ENCODE peak calls at places on chromosomes 12 and 14, in nine cellular contexts. P is prostate gland, I is spleen, O is right lobe of liver, H is Peyer's patch, R is uterus, Y is A549, V is testis, F is body of pancreas. A is an unnamed sample.
A peak's percentile ranks its signal among the peaks of the same experiment; 100 is the strongest.

GRCh38 chr12:38585090-38585489 is 268.5 kb downstream of the ALG10B start:
- DNase-seq in O (no peak), I (no peak), R (no peak), Y (no peak), V (no peak), F (no peak), H (no peak), P (no peak), A (no peak)

GRCh38 chr14:106694638-106695393 is 1168.4 kb downstream of the TMEM121 start:
- DNase-seq in P (no peak), F (peak; percentile 7), H (peak; percentile 83), V (peak; percentile 70), R (no peak), Y (no peak), I (peak; percentile 91), O (no peak), A (no peak)

GRCh38 chr14:100285021-100285912 is 21.0 kb downstream of the SLC25A29 start:
- DNase-seq in F (peak; percentile 79), V (peak; percentile 71), I (peak; percentile 95), P (peak; percentile 39), H (peak; percentile 80), Y (peak; percentile 81), O (peak; percentile 76), R (peak; percentile 70), A (peak; percentile 90)

GRCh38 chr12:131112016-131112415 is 158.3 kb downstream of the ADGRD1 start:
- DNase-seq in H (no peak), O (no peak), F (no peak), P (no peak), R (no peak), Y (no peak), V (no peak), I (no peak), A (no peak)

GRCh38 chr12:75738486-75738885 is 227.1 kb upstream of the KRR1 start:
- DNase-seq in R (no peak), H (no peak), V (no peak), P (no peak), F (no peak), O (no peak), Y (no peak), I (no peak), A (no peak)

GRCh38 chr14:86217523-86217922 is 687.6 kb downstream of the FLRT2 start:
- DNase-seq in P (no peak), I (no peak), V (no peak), H (no peak), O (no peak), R (no peak), Y (no peak), F (no peak), A (no peak)

GRCh38 chr12:47747115-47747514 is 11.6 kb downstream of the RAPGEF3 start:
- DNase-seq in I (no peak), V (no peak), Y (no peak), P (no peak), H (no peak), O (no peak), R (no peak), F (no peak), A (no peak)

GRCh38 chr12:131758016-131758739 is 47.3 kb downstream of the SFSWAP start:
- DNase-seq in H (no peak), P (no peak), V (no peak), R (no peak), F (no peak), I (no peak), O (no peak), Y (no peak), A (no peak)

DNA sequence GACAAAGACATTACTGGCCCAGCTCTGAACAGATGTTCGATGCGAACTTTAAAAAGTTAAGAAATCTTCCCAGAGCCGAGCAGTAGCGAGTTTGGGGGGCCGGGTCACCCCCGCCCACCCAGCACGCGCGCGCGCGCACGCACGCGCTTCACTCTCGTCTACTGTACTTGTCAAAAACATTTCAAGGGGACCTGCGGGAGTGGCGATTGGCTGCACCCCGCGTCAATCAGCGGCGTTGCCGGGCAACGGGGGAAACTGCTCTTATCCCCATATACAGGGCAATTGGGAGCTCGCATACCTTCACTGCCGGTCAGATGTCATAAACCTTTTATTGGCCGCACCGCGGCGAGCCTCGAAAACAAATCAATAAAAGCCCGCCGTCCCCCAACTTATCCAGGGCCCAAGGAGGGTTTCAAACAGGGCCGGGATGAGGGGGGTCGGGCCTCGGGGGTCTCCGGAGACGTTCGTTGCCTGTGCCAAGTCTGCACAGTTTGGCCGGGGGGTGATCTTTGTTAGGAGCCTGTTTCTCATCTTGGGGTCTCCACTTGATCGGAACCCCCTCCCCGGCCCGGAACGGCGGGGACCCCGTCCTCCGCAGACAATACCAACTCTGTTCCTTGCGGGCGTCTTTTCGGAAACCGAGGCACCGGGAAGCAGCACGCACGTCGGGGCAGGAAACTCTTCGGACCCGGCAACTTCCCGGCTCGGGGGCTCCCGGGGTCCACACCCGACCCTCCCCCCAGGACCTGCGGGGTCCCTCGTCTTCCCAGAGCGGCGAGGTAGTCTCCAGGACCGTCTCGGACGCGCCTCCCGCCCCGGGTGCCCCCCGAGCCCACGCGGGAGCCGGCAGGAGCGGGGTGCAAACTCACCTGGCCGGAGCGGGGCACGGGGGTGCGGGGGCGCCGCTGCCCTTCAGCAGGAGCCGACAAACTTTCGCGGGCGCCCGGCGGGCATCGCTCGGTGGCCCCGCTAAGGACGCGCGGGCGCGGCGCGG is 734 bp downstream of the FOXN3 start:
- DNase-seq in I (peak; percentile 98), H (peak; percentile 100), R (peak; percentile 99), V (peak; percentile 98), Y (peak; percentile 99), P (peak; percentile 99), O (peak; percentile 99), F (peak; percentile 97), A (peak; percentile 99)
- TF ChIP-seq POLR2A in I (no peak), H (peak; percentile 37), R (no peak), V (no peak), Y (no peak), P (peak; percentile 66), O (peak; percentile 30), F (peak; percentile 79), A (no peak)

GRCh38 chr12:89391726-89392336 is 39.5 kb upstream of the DUSP6 start:
- DNase-seq in O (no peak), V (no peak), Y (no peak), H (no peak), P (no peak), F (no peak), R (no peak), I (no peak), A (no peak)

GRCh38 chr12:89393551-89394121 is 41.3 kb upstream of the DUSP6 start:
- DNase-seq in V (no peak), O (no peak), F (no peak), H (no peak), I (no peak), R (no peak), Y (no peak), P (no peak), A (no peak)

GRCh38 chr12:89389755-89390661 is 37.7 kb upstream of the DUSP6 start:
- DNase-seq in V (no peak), F (no peak), Y (no peak), I (no peak), P (no peak), H (peak; percentile 57), R (no peak), O (no peak), A (no peak)

GRCh38 chr12:89390802-89391673 is 38.7 kb upstream of the DUSP6 start:
- DNase-seq in F (no peak), V (no peak), Y (no peak), P (no peak), O (peak; percentile 65), H (peak; percentile 65), I (no peak), R (no peak), A (no peak)

GRCh38 chr12:89392401-89392800 is 40.1 kb upstream of the DUSP6 start:
- DNase-seq in O (no peak), R (no peak), H (no peak), F (no peak), P (no peak), V (no peak), I (no peak), Y (no peak), A (no peak)
- H3K27ac ChIP-seq in O (no peak overlapping the region), R (no peak overlapping the region), H (no peak overlapping the region), F (no peak overlapping the region), P (no peak overlapping the region), V (no peak overlapping the region), I (peak overlapping the region; percentile 32), Y (no peak overlapping the region), A (no peak overlapping the region)

GRCh38 chr12:96425973-96426372 is 25.7 kb upstream of the CDK17 start:
- DNase-seq in F (no peak), P (no peak), I (no peak), H (no peak), Y (no peak), O (no peak), V (no peak), R (no peak), A (no peak)

GRCh38 chr12:96422192-96422591 is 22.0 kb upstream of the CDK17 start:
- DNase-seq in Y (no peak), P (no peak), F (no peak), H (no peak), V (no peak), I (no peak), O (no peak), R (no peak), A (no peak)

GRCh38 chr12:96427269-96427729 is 27.1 kb upstream of the CDK17 start:
- DNase-seq in O (no peak), R (peak; percentile 71), Y (peak; percentile 55), I (no peak), F (peak; percentile 26), V (no peak), H (peak; percentile 64), P (no peak), A (peak; percentile 69)

GRCh38 chr12:96424601-96425000 is 24.4 kb upstream of the CDK17 start:
- DNase-seq in F (no peak), P (no peak), I (no peak), V (no peak), Y (no peak), H (no peak), O (no peak), R (no peak), A (no peak)

DNA sequence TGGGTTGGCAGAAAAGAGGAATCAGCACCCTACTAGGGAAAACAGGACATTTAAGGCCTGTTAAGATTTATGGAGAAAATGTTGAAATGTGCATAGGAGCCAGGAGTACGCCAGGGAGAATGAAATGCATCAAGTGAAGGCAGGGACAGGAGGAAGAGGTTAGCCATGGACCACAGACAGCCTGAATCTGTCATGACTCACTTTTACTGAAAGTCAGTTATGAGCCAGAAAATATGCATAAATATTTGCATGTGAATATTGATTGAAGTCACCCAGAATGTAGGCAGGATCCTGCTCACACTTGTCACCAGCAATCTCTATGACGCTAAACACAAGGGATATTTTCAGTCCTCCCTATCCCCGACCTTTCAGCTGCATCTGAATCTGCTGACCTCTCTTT is 25.1 kb upstream of the CDK17 start:
- DNase-seq in O (no peak), V (no peak), I (no peak), P (no peak), Y (no peak), R (no peak), H (no peak), F (no peak), A (no peak)
- TF ChIP-seq POLR2A in O (no peak), V (no peak), I (no peak), P (no peak), Y (no peak), R (no peak), H (no peak), F (no peak), A (no peak)

DNA sequence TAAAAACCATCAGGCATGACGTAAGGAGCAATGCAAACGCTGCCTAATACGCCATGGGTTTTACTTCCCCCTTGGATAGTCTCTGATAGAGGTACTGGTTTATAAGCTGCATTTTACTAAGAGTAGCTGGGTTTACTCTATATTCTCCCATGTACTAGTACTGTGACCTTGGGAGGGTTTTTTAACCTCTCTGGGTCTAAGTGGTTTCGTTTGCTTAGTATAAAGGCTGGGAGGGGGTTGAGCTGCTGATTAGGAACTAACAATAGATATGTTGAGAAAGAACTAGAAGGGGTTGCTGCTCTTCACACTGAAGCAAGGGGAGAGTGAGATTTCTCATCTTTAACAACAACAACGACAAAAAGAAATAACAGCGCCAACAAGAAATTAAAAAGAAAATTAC is 66.7 kb upstream of the SLCO1C1 start:
- DNase-seq in I (no peak), O (no peak), H (no peak), P (no peak), R (no peak), V (no peak), Y (no peak), F (no peak), A (no peak)
- H3K27ac ChIP-seq in I (no peak overlapping the region), O (no peak overlapping the region), H (no peak overlapping the region), P (peak overlapping the region; percentile 19), R (no peak overlapping the region), V (no peak overlapping the region), Y (peak overlapping the region; percentile 77), F (no peak overlapping the region), A (no peak overlapping the region)